ENCODE peak calls at places on chromosomes 4 and X, in seven cellular contexts. U is lung, L is uterus, X is lower lobe of right lung, R is A549, O is DND-41, K is PC-9. E is an unnamed sample.

GRCh38 chrX:71315917-71316316 is 14.4 kb downstream of the ITGB1BP2 start:
- DNase-seq in O (no peak), K (no peak), X (no peak), L (no peak), R (no peak), U (no peak), E (no peak)

GRCh38 chr4:110417151-110417550 is 58.8 kb upstream of the ENPEP start:
- DNase-seq in O (no peak), L (no peak), U (no peak), R (no peak), X (no peak), K (no peak), E (no peak)

GRCh38 chr4:25439913-25440477 is 62.9 kb downstream of the ANAPC4 start:
- DNase-seq in L (no peak), X (no peak), K (peak; percentile 45), U (peak; percentile 79), O (peak; percentile 61), R (peak; percentile 36), E (peak; percentile 86)

GRCh38 chrX:86964321-86964720 is 553.3 kb upstream of the KLHL4 start:
- DNase-seq in X (no peak), O (no peak), R (no peak), U (no peak), K (no peak), L (no peak), E (no peak)

GRCh38 chr4:80071643-80072606 is 1.1 kb downstream of the ANTXR2 start:
- DNase-seq in K (no peak), L (peak; percentile 56), X (peak; percentile 69), O (peak; percentile 78), R (no peak), U (peak; percentile 36), E (peak; percentile 70)

GRCh38 chr4:159048166-159048886 is 54.6 kb upstream of the RAPGEF2 start:
- DNase-seq in K (peak; percentile 55), R (peak; percentile 21), L (peak; percentile 56), O (no peak), X (peak; percentile 81), U (peak; percentile 60), E (peak; percentile 77)

GRCh38 chr4:78692815-78693156 is 83.4 kb upstream of the BMP2K start:
- DNase-seq in R (no peak), X (no peak), K (no peak), O (no peak), L (no peak), U (no peak), E (no peak)

GRCh38 chr4:64341711-64342110 is 67.5 kb downstream of the TECRL start:
- DNase-seq in L (no peak), O (no peak), U (no peak), X (no peak), K (no peak), R (no peak), E (no peak)

GRCh38 chrX:3231766-3232165 is 114.7 kb downstream of the MXRA5 start:
- DNase-seq in X (no peak), O (no peak), R (no peak), L (no peak), U (no peak), K (no peak), E (no peak)

GRCh38 chr4:32662803-32663202 is 1942.6 kb downstream of the PCDH7 start:
- DNase-seq in X (no peak), K (no peak), U (no peak), O (no peak), R (no peak), L (no peak), E (no peak)

GRCh38 chr4:70721747-70722146 is at the start of gene RUFY3:
- DNase-seq in O (peak; percentile 26), X (no peak), U (no peak), K (no peak), L (peak; percentile 48), R (no peak), E (no peak)

GRCh38 chr4:174631901-174632758 is 109.8 kb upstream of the HPGD start:
- DNase-seq in R (peak; percentile 5), K (no peak), U (no peak), L (no peak), X (no peak), O (no peak), E (no peak)

GRCh38 chr4:112807083-112807482 is 170.1 kb downstream of the LARP7 start:
- DNase-seq in X (no peak), R (no peak), L (no peak), U (no peak), K (no peak), O (no peak), E (no peak)

GRCh38 chr4:76546282-76547166 is 111.5 kb downstream of the SHROOM3 start:
- DNase-seq in L (no peak), U (no peak), K (peak; percentile 54), R (no peak), X (peak; percentile 50), O (no peak), E (peak; percentile 35)

GRCh38 chrX:16589211-16589610 is 60.7 kb upstream of the S100G start:
- DNase-seq in K (no peak), R (no peak), L (no peak), X (no peak), U (no peak), O (no peak), E (no peak)

GRCh38 chr4:173211838-173212237 is 43.2 kb downstream of the GALNT7 start:
- DNase-seq in K (no peak), X (no peak), L (no peak), U (no peak), O (no peak), R (peak; percentile 48), E (no peak)

GRCh38 chr4:40622913-40623312 is 6.8 kb downstream of the RBM47 start:
- DNase-seq in O (no peak), K (peak; percentile 22), R (no peak), L (no peak), U (no peak), X (no peak), E (no peak)

GRCh38 chrX:103338663-103339062 is 8.6 kb downstream of the TCEAL7 start:
- DNase-seq in U (no peak), L (no peak), K (no peak), R (no peak), X (no peak), O (no peak), E (no peak)

GRCh38 chr4:73669410-73670183 is 49.4 kb upstream of the RASSF6 start:
- DNase-seq in K (no peak), U (no peak), X (no peak), L (no peak), O (no peak), R (no peak), E (no peak)

GRCh38 chrX:17792842-17793241 is 55.5 kb downstream of the SCML1 start:
- DNase-seq in X (no peak), O (no peak), K (no peak), R (no peak), L (no peak), U (no peak), E (no peak)

GRCh38 chr4:89269267-89269666 is 38.3 kb downstream of the GPRIN3 start:
- DNase-seq in R (no peak), O (no peak), X (no peak), U (no peak), K (no peak), L (no peak), E (no peak)
- H3K4me1 ChIP-seq in R (peaks cover 44% of the 10 kb centered on the region), O (no peaks in the 10 kb centered on the region), X (no peaks in the 10 kb centered on the region), U (peaks cover 1% of the 10 kb centered on the region), K (no peaks in the 10 kb centered on the region), L (no peaks in the 10 kb centered on the region), E (no peaks in the 10 kb centered on the region)

DNA sequence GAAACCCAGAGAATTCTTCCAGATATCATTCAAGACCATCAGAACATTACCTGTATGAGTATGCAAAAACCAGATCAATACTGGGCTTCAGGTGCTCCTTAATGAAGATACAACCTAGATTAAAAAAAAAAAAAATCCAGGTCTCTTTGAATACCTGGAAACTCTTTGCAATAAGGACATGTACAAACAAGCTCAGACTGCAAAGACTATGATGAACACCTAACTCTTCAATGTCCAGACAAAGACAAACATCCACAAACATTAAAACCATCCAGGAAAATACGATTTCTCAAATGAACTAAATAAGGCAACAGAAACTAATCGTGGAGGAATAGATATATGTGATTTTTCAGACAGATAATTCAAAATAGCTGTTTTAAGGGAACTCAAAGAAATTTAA is 38.7 kb downstream of the NLRP2B start:
- DNase-seq in R (no peak), O (no peak), L (no peak), U (no peak), X (no peak), K (no peak), E (no peak)
- H3K4me1 ChIP-seq in R (peaks cover 6% of the 10 kb centered on the region), O (no peaks in the 10 kb centered on the region), L (no peaks in the 10 kb centered on the region), U (no peaks in the 10 kb centered on the region), X (no peaks in the 10 kb centered on the region), K (no peaks in the 10 kb centered on the region), E (no peaks in the 10 kb centered on the region)

DNA sequence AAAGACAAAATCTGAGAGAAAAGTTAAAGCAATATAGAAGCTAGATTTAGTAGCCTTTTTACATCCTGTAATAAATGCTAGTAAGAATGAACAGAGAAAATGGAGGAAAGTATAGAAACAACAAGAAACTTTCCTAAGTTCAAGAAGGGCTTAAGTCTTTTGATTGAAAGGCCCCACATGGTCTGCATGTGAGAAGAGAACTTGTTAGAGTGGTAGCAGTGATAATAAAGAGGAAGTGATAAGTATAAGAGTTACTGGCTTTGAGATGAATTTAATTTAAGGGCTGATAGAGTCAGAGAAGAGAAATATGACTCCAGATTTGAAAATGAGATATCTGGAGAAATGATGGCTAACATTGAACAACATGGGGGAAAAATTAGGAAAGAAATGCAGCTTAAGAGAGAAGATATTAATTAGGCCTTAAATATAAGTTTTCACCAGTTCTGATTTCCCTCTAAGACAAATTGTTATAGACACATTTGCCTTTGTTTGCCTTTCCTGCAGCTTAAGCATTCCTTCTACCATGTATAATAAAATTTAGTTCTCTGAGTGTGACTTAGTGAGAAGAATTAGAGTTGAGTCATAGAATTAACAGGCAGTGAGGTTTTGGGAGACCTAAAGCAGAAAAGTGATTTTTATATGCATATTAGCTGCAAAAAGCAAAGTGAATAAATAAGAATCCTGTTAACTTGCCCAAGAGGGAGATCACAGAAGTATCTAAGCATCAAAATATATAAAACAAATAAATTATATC is 18.4 kb downstream of the ZFX start:
- DNase-seq in U (no peak), R (no peak), X (no peak), L (no peak), K (no peak), O (no peak), E (no peak)
- H3K4me1 ChIP-seq in U (peaks cover 2% of the 10 kb centered on the region), R (peaks cover 64% of the 10 kb centered on the region), X (peaks cover 46% of the 10 kb centered on the region), L (no peaks in the 10 kb centered on the region), K (no peaks in the 10 kb centered on the region), O (no peaks in the 10 kb centered on the region), E (peaks cover 8% of the 10 kb centered on the region)

GRCh38 chr4:2141022-2141761 is 82.1 kb downstream of the NAT8L start:
- DNase-seq in R (no peak), U (no peak), O (no peak), L (no peak), X (no peak), K (no peak), E (no peak)

GRCh38 chr4:2141762-2142520 is 82.8 kb downstream of the NAT8L start:
- DNase-seq in L (no peak), R (no peak), U (no peak), O (no peak), K (no peak), X (no peak), E (no peak)

GRCh38 chr4:2138846-2139500 is 79.8 kb downstream of the NAT8L start:
- DNase-seq in X (no peak), U (no peak), K (no peak), L (no peak), R (no peak), O (no peak), E (no peak)

GRCh38 chr4:2142630-2143427 is 83.7 kb downstream of the NAT8L start:
- DNase-seq in U (no peak), X (no peak), O (no peak), R (no peak), L (no peak), K (no peak), E (no peak)
- H3K4me1 ChIP-seq in U (no peaks in the 10 kb centered on the region), X (no peaks in the 10 kb centered on the region), O (peaks cover 8% of the 10 kb centered on the region), R (peaks cover 10% of the 10 kb centered on the region), L (no peaks in the 10 kb centered on the region), K (no peaks in the 10 kb centered on the region), E (no peaks in the 10 kb centered on the region)

GRCh38 chr4:81425087-81425486 is 46.6 kb downstream of the RASGEF1B start:
- DNase-seq in U (no peak), X (no peak), O (no peak), K (no peak), L (no peak), R (no peak), E (no peak)
- H3K4me1 ChIP-seq in U (peaks cover 1% of the 10 kb centered on the region), X (peaks cover 4% of the 10 kb centered on the region), O (no peaks in the 10 kb centered on the region), K (no peaks in the 10 kb centered on the region), L (no peaks in the 10 kb centered on the region), R (no peaks in the 10 kb centered on the region), E (peaks cover 21% of the 10 kb centered on the region)

E was measured in mucosa of descending colon.